ENCODE peak calls at places on chromosomes 2 and 18, in five cellular contexts. X is GM23248, V is H9, A is fibroblast of lung, S is endothelial cell of umbilical vein. M is an unnamed sample.
A peak's percentile ranks its signal among the peaks of the same experiment; 100 is the strongest.

GRCh38 chr18:45686892-45687611 is 36.9 kb upstream of the SLC14A1 start:
- DNase-seq in A (no peak), V (no peak), S (no peak), X (no peak), M (no peak)

GRCh38 chr2:55010149-55010591 is 40.1 kb downstream of the RTN4 start:
- DNase-seq in V (no peak), S (no peak), X (peak; percentile 87), A (peak; percentile 59), M (peak; percentile 76)

GRCh38 chr2:69053416-69053965 is 40.5 kb downstream of the ANTXR1 start:
- DNase-seq in V (no peak), A (no peak), S (no peak), X (peak; percentile 36), M (no peak)

GRCh38 chr2:219631925-219632757 is 4.7 kb downstream of the SLC4A3 start:
- DNase-seq in X (no peak), V (peak; percentile 17), A (no peak), S (no peak), M (no peak)

GRCh38 chr2:122417114-122417513 is 661.7 kb downstream of the TSN start:
- DNase-seq in S (no peak), X (no peak), A (no peak), V (no peak), M (no peak)

GRCh38 chr18:76592981-76593381 is 97.9 kb upstream of the ZNF516 start:
- DNase-seq in V (no peak), A (peak; percentile 20), S (no peak), X (no peak), M (peak; percentile 47)

GRCh38 chr2:46812381-46813024 is 103.1 kb downstream of the MCFD2 start:
- DNase-seq in S (peak; percentile 54), V (no peak), A (peak; percentile 99), X (peak; percentile 92), M (peak; percentile 72)

GRCh38 chr2:230658877-230659652 is 53.6 kb upstream of the CAB39 start:
- DNase-seq in X (no peak), V (no peak), A (no peak), S (no peak), M (no peak)

GRCh38 chr2:177270531-177270930 is 6.0 kb upstream of the NFE2L2 start:
- DNase-seq in A (no peak), V (no peak), S (no peak), X (no peak), M (no peak)

GRCh38 chr2:236021497-236022057 is 146.6 kb downstream of the GBX2 start:
- DNase-seq in A (no peak), S (no peak), V (no peak), X (no peak), M (no peak)

GRCh38 chr2:23692263-23692662 is 234.7 kb downstream of the ATAD2B start:
- DNase-seq in A (no peak), V (no peak), S (no peak), X (no peak), M (no peak)

GRCh38 chr18:21181763-21182162 is 60.3 kb upstream of the GREB1L start:
- DNase-seq in S (no peak), X (no peak), V (no peak), A (no peak), M (no peak)

GRCh38 chr18:27785815-27786537 is 391.0 kb downstream of the CDH2 start:
- DNase-seq in A (no peak), V (no peak), X (no peak), S (no peak), M (no peak)

GRCh38 chr2:42128731-42129486 is 40.2 kb upstream of the EML4 start:
- DNase-seq in X (peak; percentile 82), S (peak; percentile 44), V (no peak), A (peak; percentile 74), M (no peak)

GRCh38 chr2:240557101-240557751 is 562 bp downstream of the ANKMY1 start:
- DNase-seq in S (no peak), A (no peak), V (peak; percentile 44), X (peak; percentile 53), M (peak; percentile 6)

GRCh38 chr2:42795871-42796301 is 3.5 kb upstream of the HAAO start:
- DNase-seq in A (peak; percentile 65), V (no peak), S (peak; percentile 49), X (no peak), M (no peak)

GRCh38 chr18:35661483-35662146 is 80.1 kb downstream of the GALNT1 start:
- DNase-seq in V (no peak), A (peak; percentile 11), S (peak; percentile 47), X (no peak), M (no peak)

GRCh38 chr2:36662638-36663037 is 33.9 kb upstream of the VIT start:
- DNase-seq in A (no peak), X (no peak), S (no peak), V (no peak), M (no peak)

GRCh38 chr2:85578243-85579180 is 1.1 kb downstream of the VAMP8 start:
- DNase-seq in S (no peak), V (peak; percentile 50), A (no peak), X (no peak), M (no peak)

DNA sequence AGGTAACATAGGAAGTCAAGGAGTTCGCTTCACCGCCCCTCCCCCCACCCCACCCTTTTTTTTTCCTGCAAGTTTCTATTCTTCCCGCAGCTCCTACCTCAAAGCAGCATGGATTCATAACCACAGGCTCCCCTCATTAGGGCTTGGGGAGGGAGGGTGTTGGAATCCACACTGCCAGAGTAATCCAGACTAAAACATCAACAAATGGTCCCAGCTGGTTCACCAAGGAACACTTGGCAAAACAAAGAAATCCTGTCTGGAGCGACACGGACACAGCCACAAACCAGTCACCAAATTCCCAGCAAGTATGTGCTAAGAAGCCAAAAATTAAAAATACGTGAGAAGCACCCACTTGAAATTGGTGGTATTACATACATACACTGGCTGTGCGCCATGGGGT is 106.9 kb upstream of the PPP1CB start:
- DNase-seq in A (no peak), S (no peak), V (no peak), X (no peak), M (no peak)
- H3K4me2 ChIP-seq in A (no peak overlapping the region), S (no peak overlapping the region), V (no peak overlapping the region), X (peak overlapping the region; percentile 52), M (no peak overlapping the region)

DNA sequence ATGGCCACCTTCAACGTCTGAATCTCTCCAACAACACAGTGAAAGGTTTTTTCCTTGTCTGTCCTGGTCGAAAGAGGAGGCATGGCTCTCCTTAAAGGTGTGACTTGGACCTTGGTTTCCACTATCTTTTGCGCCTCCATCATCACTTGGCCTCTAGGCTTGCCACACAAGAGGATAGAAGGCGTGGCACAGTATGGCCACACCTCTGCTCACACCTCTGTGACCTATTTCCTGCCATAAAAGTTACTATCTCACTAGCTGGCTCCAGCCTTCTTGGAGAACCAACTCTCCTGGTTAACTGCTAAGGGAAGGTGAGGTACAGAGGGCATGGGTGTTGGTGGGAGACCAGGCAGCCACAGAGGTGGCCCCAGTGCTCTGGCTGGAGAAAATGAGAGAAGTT is 165.9 kb downstream of the UXS1 start:
- DNase-seq in A (no peak), V (no peak), S (no peak), X (no peak), M (peak; percentile 50)
- H3K4me2 ChIP-seq in A (no peak overlapping the region), V (no peak overlapping the region), S (no peak overlapping the region), X (no peak overlapping the region), M (no peak overlapping the region)

DNA sequence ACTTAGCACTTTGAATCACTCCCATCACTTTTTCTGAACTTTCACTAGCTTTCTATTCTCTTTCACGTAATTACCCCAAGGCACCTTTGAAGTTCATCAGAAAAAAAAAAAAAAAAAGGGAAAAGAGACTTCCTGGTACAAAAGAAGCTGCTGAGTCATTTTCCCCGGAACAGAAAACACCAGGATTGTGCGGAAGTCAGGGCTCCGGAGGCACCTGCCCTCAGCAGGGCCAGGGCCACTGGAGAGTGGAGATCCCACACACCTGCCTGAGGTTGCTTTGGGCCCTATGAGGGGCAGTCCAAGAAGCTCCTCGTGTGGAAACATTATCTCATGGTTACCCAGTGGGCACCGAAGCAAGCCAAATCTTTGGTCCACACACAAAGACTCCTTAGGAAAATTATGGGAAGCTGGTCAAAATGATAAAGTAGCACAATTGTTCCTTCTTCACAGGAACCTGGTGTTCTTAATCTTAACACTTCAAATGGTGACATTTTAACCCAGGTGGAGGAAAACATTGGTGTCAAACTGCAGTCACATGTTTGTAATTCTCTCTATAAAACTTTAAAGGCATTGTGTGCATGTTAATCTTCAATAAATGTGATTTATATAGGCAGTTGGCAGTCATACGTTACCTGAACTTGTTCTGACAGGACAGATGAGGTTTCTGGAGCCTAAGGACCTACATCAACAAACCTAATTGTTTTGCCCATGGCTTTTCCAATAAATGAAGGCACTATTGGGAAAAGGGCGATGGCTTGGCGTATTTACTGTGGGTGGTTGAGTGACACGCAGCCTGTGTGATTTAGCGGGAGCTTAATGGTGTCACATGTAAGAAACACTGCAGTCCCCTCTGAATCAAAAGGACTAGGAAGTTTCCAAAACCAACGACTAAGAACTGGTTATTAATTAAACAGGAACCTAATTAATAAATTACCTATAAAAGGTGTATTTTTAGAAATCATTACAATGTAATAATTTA is 23.4 kb upstream of the FAM110C start:
- DNase-seq in V (peak; percentile 41), A (no peak), X (no peak), S (no peak), M (peak; percentile 51)
- H3K4me2 ChIP-seq in V (no peak overlapping the region), A (no peak overlapping the region), X (no peak overlapping the region), S (no peak overlapping the region), M (no peak overlapping the region)

DNA sequence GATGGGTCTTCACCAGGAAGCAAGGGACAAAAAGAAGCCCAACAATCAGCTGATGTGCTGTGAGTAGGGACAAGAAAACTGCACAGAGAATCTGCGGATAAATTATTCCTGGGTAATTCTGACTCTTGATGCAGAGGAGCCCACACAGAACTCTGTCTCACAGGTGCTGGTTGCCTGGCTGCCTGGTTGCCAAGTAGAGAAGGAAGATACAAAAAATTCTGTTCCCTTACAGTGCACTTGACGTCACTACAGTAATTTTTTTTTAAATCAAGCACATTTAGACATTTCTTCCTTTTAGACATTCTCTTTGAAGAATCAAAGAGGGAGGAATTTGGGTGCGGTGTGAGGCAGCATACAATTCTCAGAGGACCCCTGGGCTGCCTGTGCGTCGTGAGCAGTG is 152.1 kb upstream of the SIX3 start:
- DNase-seq in X (no peak), A (no peak), V (no peak), S (no peak), M (no peak)
- H3K4me2 ChIP-seq in X (no peak overlapping the region), A (no peak overlapping the region), V (no peak overlapping the region), S (no peak overlapping the region), M (no peak overlapping the region)